ENCODE peak calls at places on chromosomes 3 and 15, in five cellular contexts. Q, X, R, D and O are unnamed samples.

GRCh38 chr15:63915888-63916731 is 82.4 kb upstream of the HERC1 start:
- DNase-seq in Q (no peak), X (no peak), R (peak), D (no peak), O (no peak)

GRCh38 chr15:79035111-79035601 is 55.4 kb downstream of the RASGRF1 start:
- DNase-seq in Q (no peak), X (no peak), R (peak), D (no peak), O (no peak)

GRCh38 chr3:191502583-191502982 is 41.6 kb downstream of the PYDC2 start:
- DNase-seq in Q (no peak), X (no peak), R (peak), D (no peak), O (no peak)

GRCh38 chr15:77031376-77032050 is 36.6 kb downstream of the PSTPIP1 start:
- DNase-seq in Q (no peak), X (no peak), R (peak), D (no peak), O (peak)

GRCh38 chr3:12148183-12148940 is 10.3 kb downstream of the TIMP4 start:
- DNase-seq in Q (no peak), X (no peak), R (peak), D (no peak), O (no peak)

GRCh38 chr3:16319307-16319706 is 54.3 kb downstream of the OXNAD1 start:
- DNase-seq in Q (no peak), X (no peak), R (no peak), D (no peak), O (no peak)

GRCh38 chr3:43670635-43671522 is 19.9 kb upstream of the ABHD5 start:
- DNase-seq in Q (no peak), X (no peak), R (no peak), D (no peak), O (no peak)

GRCh38 chr15:28942046-28942445 is 56.3 kb downstream of the APBA2 start:
- DNase-seq in Q (no peak), X (no peak), R (no peak), D (no peak), O (no peak)

GRCh38 chr3:3666664-3667063 is 132.6 kb upstream of the LRRN1 start:
- DNase-seq in Q (no peak), X (no peak), R (no peak), D (no peak), O (no peak)

GRCh38 chr3:15631426-15632211 is 30.1 kb downstream of the BTD start:
- DNase-seq in Q (no peak), X (no peak), R (no peak), D (no peak), O (no peak)

GRCh38 chr3:69353492-69353891 is 32.4 kb downstream of the FRMD4B start:
- DNase-seq in Q (no peak), X (no peak), R (no peak), D (no peak), O (no peak)

GRCh38 chr3:46206284-46206683 is 1.8 kb downstream of the CCR1 start:
- DNase-seq in Q (no peak), X (no peak), R (no peak), D (no peak), O (no peak)

GRCh38 chr15:62760506-62760905 is 282.0 kb upstream of the TPM1 start:
- DNase-seq in Q (no peak), X (no peak), R (no peak), D (no peak), O (no peak)

GRCh38 chr3:2099779-2100191 is 1.1 kb downstream of the CNTN4 start:
- DNase-seq in Q (no peak), X (no peak), R (no peak), D (no peak), O (peak)

GRCh38 chr15:58484794-58485600 is 53.2 kb downstream of the LIPC start:
- DNase-seq in Q (no peak), X (no peak), R (no peak), D (no peak), O (no peak)

GRCh38 chr3:126537116-126537729 is 13.3 kb downstream of the CHST13 start:
- DNase-seq in Q (no peak), X (no peak), R (no peak), D (no peak), O (no peak)

GRCh38 chr15:64334530-64334929 is 21.4 kb downstream of the CSNK1G1 start:
- DNase-seq in Q (no peak), X (no peak), R (no peak), D (no peak), O (no peak)

GRCh38 chr3:47250309-47251060 is 32.1 kb downstream of the KIF9 start:
- DNase-seq in Q (no peak), X (no peak), R (peak), D (peak), O (no peak)

GRCh38 chr3:195735036-195735695 is 14.4 kb downstream of the MUC20 start:
- DNase-seq in Q (no peak), X (no peak), R (no peak), D (no peak), O (no peak)

GRCh38 chr15:96359772-96360498 is 29.4 kb downstream of the NR2F2 start:
- DNase-seq in Q (no peak), X (no peak), R (peak), D (no peak), O (no peak)

GRCh38 chr3:112644453-112644852 is 3.5 kb upstream of the CCDC80 start:
- DNase-seq in Q (no peak), X (no peak), R (no peak), D (no peak), O (no peak)

GRCh38 chr15:44738340-44738984 is 2.1 kb downstream of the TRIM69 start:
- DNase-seq in Q (peak), X (no peak), R (peak), D (no peak), O (no peak)

GRCh38 chr15:51864408-51865056 is 35.1 kb downstream of the TMOD3 start:
- DNase-seq in Q (no peak), X (no peak), R (no peak), D (no peak), O (no peak)

GRCh38 chr15:46710561-46710960 is 1006.7 kb upstream of the SEMA6D start:
- DNase-seq in Q (no peak), X (no peak), R (no peak), D (no peak), O (no peak)

GRCh38 chr3:56737001-56737400 is 53.9 kb upstream of the TASOR start:
- DNase-seq in Q (no peak), X (no peak), R (no peak), D (no peak), O (no peak)

GRCh38 chr3:149527531-149528343 is 53.2 kb downstream of the TM4SF4 start:
- DNase-seq in Q (no peak), X (no peak), R (peak), D (no peak), O (no peak)

GRCh38 chr15:71355268-71355667 is 240.0 kb downstream of the THSD4 start:
- DNase-seq in Q (no peak), X (peak), R (no peak), D (no peak), O (no peak)

GRCh38 chr3:49699281-49699723 is 9.9 kb downstream of the RNF123 start:
- DNase-seq in Q (no peak), X (no peak), R (no peak), D (peak), O (no peak)

GRCh38 chr15:42494998-42495360 is 455 bp upstream of the SNAP23 start:
- DNase-seq in Q (no peak), X (no peak), R (peak), D (no peak), O (no peak)

GRCh38 chr3:114623420-114624046 is 329.7 kb downstream of the TIGIT start:
- DNase-seq in Q (no peak), X (no peak), R (peak), D (no peak), O (no peak)

GRCh38 chr15:66178531-66178910 is 75.0 kb downstream of the MEGF11 start:
- DNase-seq in Q (no peak), X (no peak), R (no peak), D (no peak), O (no peak)

GRCh38 chr15:101062471-101063171 is 143.5 kb downstream of the LRRK1 start:
- DNase-seq in Q (no peak), X (no peak), R (no peak), D (no peak), O (peak)

GRCh38 chr15:88756926-88757325 is 46.3 kb upstream of the ACAN start:
- DNase-seq in Q (no peak), X (no peak), R (no peak), D (no peak), O (no peak)